ENCODE peak calls at places on chromosome 9, in six cellular contexts. N is H9, Y is fibroblast of lung, B is HS-5, K is keratinocyte, U is activated B cell treated with CpG ODN at 0.5 μM for 24 hours. O is an unnamed sample.

GRCh38 chr9:77457916-77458592 is 190.1 kb downstream of the GNA14 start:
- DNase-seq in N (peak), Y (peak), B (no peak), K (peak), U (peak), O (no peak)

GRCh38 chr9:70260606-70261005 is 1.8 kb downstream of the SMC5 start:
- DNase-seq in N (no peak), Y (no peak), B (no peak), K (no peak), U (no peak), O (no peak)

GRCh38 chr9:34493972-34494535 is 28.7 kb downstream of the ENHO start:
- DNase-seq in N (peak), Y (peak), B (peak), K (peak), U (no peak), O (no peak)

GRCh38 chr9:83706703-83707517 is 848 bp downstream of the UBQLN1 start:
- DNase-seq in N (peak), Y (peak), B (no peak), K (no peak), U (no peak), O (no peak)

GRCh38 chr9:79224672-79225433 is 346.9 kb upstream of the TLE4 start:
- DNase-seq in N (no peak), Y (peak), B (peak), K (peak), U (no peak), O (no peak)

GRCh38 chr9:116323012-116323411 is 169.4 kb downstream of the PAPPA start:
- DNase-seq in N (no peak), Y (no peak), B (no peak), K (no peak), U (no peak), O (no peak)

GRCh38 chr9:134286513-134287245 is 39.6 kb upstream of the RXRA start:
- DNase-seq in N (no peak), Y (peak), B (no peak), K (no peak), U (no peak), O (no peak)

GRCh38 chr9:115341401-115341800 is 223.4 kb upstream of the TNC start:
- DNase-seq in N (no peak), Y (no peak), B (no peak), K (no peak), U (no peak), O (no peak)

GRCh38 chr9:108864446-108864845 is 2.4 kb downstream of the ACTL7A start:
- DNase-seq in N (no peak), Y (no peak), B (no peak), K (no peak), U (no peak), O (no peak)

GRCh38 chr9:91751922-91752321 is 198.1 kb downstream of the ROR2 start:
- DNase-seq in N (no peak), Y (peak), B (no peak), K (no peak), U (no peak), O (no peak)

GRCh38 chr9:110752766-110753165 is 84.2 kb downstream of the MUSK start:
- DNase-seq in N (no peak), Y (peak), B (peak), K (peak), U (no peak), O (no peak)

GRCh38 chr9:129285382-129285781 is 107.3 kb upstream of the IER5L start:
- DNase-seq in N (no peak), Y (no peak), B (no peak), K (no peak), U (no peak), O (no peak)

GRCh38 chr9:125142560-125143376 is 560 bp downstream of the SCAI start:
- DNase-seq in N (peak), Y (no peak), B (no peak), K (no peak), U (peak), O (no peak)

GRCh38 chr9:134736791-134737489 is 95.3 kb downstream of the COL5A1 start:
- DNase-seq in N (no peak), Y (no peak), B (no peak), K (no peak), U (no peak), O (no peak)

GRCh38 chr9:109124089-109124488 is 4.3 kb upstream of the TMEM245 start:
- DNase-seq in N (no peak), Y (no peak), B (no peak), K (no peak), U (no peak), O (no peak)

GRCh38 chr9:36137392-36138004 is 965 bp downstream of the GLIPR2 start:
- DNase-seq in N (no peak), Y (peak), B (no peak), K (no peak), U (no peak), O (no peak)

GRCh38 chr9:12699529-12699928 is 6.3 kb downstream of the TYRP1 start:
- DNase-seq in N (no peak), Y (peak), B (no peak), K (no peak), U (no peak), O (no peak)

GRCh38 chr9:119365291-119366027 is 3.8 kb downstream of the BRINP1 start:
- DNase-seq in N (peak), Y (peak), B (no peak), K (no peak), U (no peak), O (peak)

GRCh38 chr9:28951945-28952344 is 1378.7 kb upstream of the C9orf72 start:
- DNase-seq in N (no peak), Y (no peak), B (no peak), K (no peak), U (no peak), O (no peak)

GRCh38 chr9:34555002-34555348 is 32.2 kb upstream of the ENHO start:
- DNase-seq in N (no peak), Y (peak), B (no peak), K (no peak), U (no peak), O (no peak)

GRCh38 chr9:16154570-16155078 is 601.8 kb downstream of the CCDC171 start:
- DNase-seq in N (peak), Y (peak), B (no peak), K (no peak), U (no peak), O (peak)

GRCh38 chr9:126520453-126520852 is 93.3 kb upstream of the LMX1B start:
- DNase-seq in N (no peak), Y (no peak), B (no peak), K (no peak), U (no peak), O (no peak)

GRCh38 chr9:112186695-112187094 is 11.6 kb upstream of the SUSD1 start:
- DNase-seq in N (no peak), Y (no peak), B (no peak), K (peak), U (no peak), O (no peak)

GRCh38 chr9:81083062-81083461 is 606.3 kb downstream of the TLE1 start:
- DNase-seq in N (peak), Y (peak), B (no peak), K (no peak), U (no peak), O (no peak)

GRCh38 chr9:108552459-108553040 is 303.2 kb downstream of the ACTL7B start:
- DNase-seq in N (no peak), Y (peak), B (no peak), K (no peak), U (no peak), O (peak)

GRCh38 chr9:94649100-94649855 is 10.0 kb upstream of the FBP1 start:
- DNase-seq in N (no peak), Y (peak), B (peak), K (peak), U (no peak), O (no peak)

GRCh38 chr9:109652971-109653370 is 127.0 kb upstream of the PALM2AKAP2 start:
- DNase-seq in N (no peak), Y (peak), B (peak), K (no peak), U (no peak), O (no peak)

GRCh38 chr9:108443741-108444140 is 412.0 kb downstream of the ACTL7B start:
- DNase-seq in N (no peak), Y (peak), B (peak), K (peak), U (no peak), O (no peak)

GRCh38 chr9:78566948-78567675 is 270.2 kb downstream of the PSAT1 start:
- DNase-seq in N (no peak), Y (peak), B (peak), K (no peak), U (no peak), O (no peak)

GRCh38 chr9:104503440-104503839 is 623 bp upstream of the OR13F1 start:
- DNase-seq in N (no peak), Y (no peak), B (no peak), K (no peak), U (no peak), O (no peak)

GRCh38 chr9:115999498-115999897 is 154.1 kb upstream of the PAPPA start:
- DNase-seq in N (no peak), Y (peak), B (peak), K (no peak), U (no peak), O (no peak)

GRCh38 chr9:81074261-81074660 is 615.1 kb downstream of the TLE1 start:
- DNase-seq in N (no peak), Y (no peak), B (no peak), K (no peak), U (no peak), O (no peak)

GRCh38 chr9:81529556-81530193 is 159.7 kb downstream of the TLE1 start:
- DNase-seq in N (no peak), Y (peak), B (no peak), K (peak), U (no peak), O (no peak)

GRCh38 chr9:133155156-133155555 is 8.6 kb downstream of the GBGT1 start:
- DNase-seq in N (peak), Y (no peak), B (no peak), K (no peak), U (no peak), O (no peak)

GRCh38 chr9:19028835-19029451 is 4.1 kb downstream of the SAXO1 start:
- DNase-seq in N (peak), Y (peak), B (no peak), K (no peak), U (no peak), O (peak)